ENCODE peak calls at places on chromosomes 13 and 19, in seven cellular contexts. One of them, this sample, is unnamed.

GRCh38 chr13:40445557-40445990 is 220.9 kb downstream of the FOXO1 start:
- DNase-seq in GM23248: no peak
- DNase-seq in PC-3: peak
- DNase-seq in hepatocyte: no peak
- DNase-seq in HCT116: no peak
- DNase-seq in neural progenitor cell: no peak
- DNase-seq in GM23338: peak
- DNase-seq in this sample: no peak

GRCh38 chr13:97566907-97567306 is 132.9 kb downstream of the RAP2A start:
- DNase-seq in GM23248: no peak
- DNase-seq in PC-3: no peak
- DNase-seq in hepatocyte: no peak
- DNase-seq in HCT116: no peak
- DNase-seq in neural progenitor cell: no peak
- DNase-seq in GM23338: no peak
- DNase-seq in this sample: no peak

GRCh38 chr13:97226013-97226412 is 3.9 kb downstream of the MBNL2 start:
- DNase-seq in GM23248: no peak
- DNase-seq in PC-3: no peak
- DNase-seq in hepatocyte: no peak
- DNase-seq in HCT116: no peak
- DNase-seq in neural progenitor cell: no peak
- DNase-seq in GM23338: no peak
- DNase-seq in this sample: peak

GRCh38 chr19:55303477-55303876 is 19.7 kb downstream of the BRSK1 start:
- DNase-seq in GM23248: no peak
- DNase-seq in PC-3: no peak
- DNase-seq in hepatocyte: no peak
- DNase-seq in HCT116: no peak
- DNase-seq in neural progenitor cell: no peak
- DNase-seq in GM23338: no peak
- DNase-seq in this sample: no peak

GRCh38 chr19:51179297-51179696 is 37.2 kb downstream of the SIGLEC7 start:
- DNase-seq in GM23248: no peak
- DNase-seq in PC-3: no peak
- DNase-seq in hepatocyte: no peak
- DNase-seq in HCT116: no peak
- DNase-seq in neural progenitor cell: no peak
- DNase-seq in GM23338: no peak
- DNase-seq in this sample: no peak

GRCh38 chr13:66809496-66809895 is 420.6 kb downstream of the PCDH9 start:
- DNase-seq in GM23248: no peak
- DNase-seq in PC-3: no peak
- DNase-seq in hepatocyte: no peak
- DNase-seq in HCT116: no peak
- DNase-seq in neural progenitor cell: no peak
- DNase-seq in GM23338: no peak
- DNase-seq in this sample: no peak

GRCh38 chr13:48586591-48587103 is 53.8 kb upstream of the RCBTB2 start:
- DNase-seq in GM23248: peak
- DNase-seq in PC-3: no peak
- DNase-seq in hepatocyte: no peak
- DNase-seq in HCT116: no peak
- DNase-seq in neural progenitor cell: no peak
- DNase-seq in GM23338: no peak
- DNase-seq in this sample: no peak

GRCh38 chr19:49064768-49065611 is at the start of gene NTF4:
- DNase-seq in GM23248: peak
- DNase-seq in PC-3: peak
- DNase-seq in hepatocyte: peak
- DNase-seq in HCT116: no peak
- DNase-seq in neural progenitor cell: peak
- DNase-seq in GM23338: peak
- DNase-seq in this sample: no peak

GRCh38 chr13:20221772-20222171 is 10.3 kb downstream of the GJB6 start:
- DNase-seq in GM23248: peak
- DNase-seq in PC-3: no peak
- DNase-seq in hepatocyte: no peak
- DNase-seq in HCT116: no peak
- DNase-seq in neural progenitor cell: no peak
- DNase-seq in GM23338: no peak
- DNase-seq in this sample: no peak

GRCh38 chr19:44807652-44808462 is 1.0 kb upstream of the BCAM start:
- DNase-seq in GM23248: peak
- DNase-seq in PC-3: peak
- DNase-seq in hepatocyte: peak
- DNase-seq in HCT116: peak
- DNase-seq in neural progenitor cell: peak
- DNase-seq in GM23338: peak
- DNase-seq in this sample: no peak

GRCh38 chr19:13865578-13866462 is 11.1 kb upstream of the NANOS3 start:
- DNase-seq in GM23248: peak
- DNase-seq in PC-3: no peak
- DNase-seq in hepatocyte: no peak
- DNase-seq in HCT116: no peak
- DNase-seq in neural progenitor cell: peak
- DNase-seq in GM23338: no peak
- DNase-seq in this sample: no peak

GRCh38 chr19:49347191-49347590 is 12.0 kb downstream of the CD37 start:
- DNase-seq in GM23248: no peak
- DNase-seq in PC-3: no peak
- DNase-seq in hepatocyte: no peak
- DNase-seq in HCT116: no peak
- DNase-seq in neural progenitor cell: no peak
- DNase-seq in GM23338: no peak
- DNase-seq in this sample: no peak

GRCh38 chr19:37855098-37855497 is 51.3 kb downstream of the WDR87 start:
- DNase-seq in GM23248: peak
- DNase-seq in PC-3: no peak
- DNase-seq in hepatocyte: no peak
- DNase-seq in HCT116: no peak
- DNase-seq in neural progenitor cell: no peak
- DNase-seq in GM23338: peak
- DNase-seq in this sample: no peak

GRCh38 chr19:49840736-49841249 is 10.2 kb upstream of the PTOV1 start:
- DNase-seq in GM23248: no peak
- DNase-seq in PC-3: no peak
- DNase-seq in hepatocyte: no peak
- DNase-seq in HCT116: no peak
- DNase-seq in neural progenitor cell: no peak
- DNase-seq in GM23338: peak
- DNase-seq in this sample: no peak

GRCh38 chr19:46927106-46927505 is 66.3 kb downstream of the ARHGAP35 start:
- DNase-seq in GM23248: no peak
- DNase-seq in PC-3: no peak
- DNase-seq in hepatocyte: no peak
- DNase-seq in HCT116: no peak
- DNase-seq in neural progenitor cell: no peak
- DNase-seq in GM23338: no peak
- DNase-seq in this sample: no peak

GRCh38 chr13:106063591-106064308 is 471.7 kb downstream of the EFNB2 start:
- DNase-seq in GM23248: peak
- DNase-seq in PC-3: peak
- DNase-seq in hepatocyte: no peak
- DNase-seq in HCT116: no peak
- DNase-seq in neural progenitor cell: no peak
- DNase-seq in GM23338: no peak
- DNase-seq in this sample: no peak

GRCh38 chr13:103799028-103799427 is 732.8 kb upstream of the SLC10A2 start:
- DNase-seq in GM23248: no peak
- DNase-seq in PC-3: peak
- DNase-seq in hepatocyte: no peak
- DNase-seq in HCT116: no peak
- DNase-seq in neural progenitor cell: no peak
- DNase-seq in GM23338: no peak
- DNase-seq in this sample: no peak
- H2AFZ ChIP-seq in GM23248: no peak
- H2AFZ ChIP-seq in PC-3: no peak
- H2AFZ ChIP-seq in hepatocyte: no peak
- H2AFZ ChIP-seq in HCT116: no peak
- H2AFZ ChIP-seq in neural progenitor cell: no peak
- H2AFZ ChIP-seq in GM23338: no peak
- H2AFZ ChIP-seq in this sample: no peak

GRCh38 chr13:35994131-35994966 is 136.8 kb downstream of the DCLK1 start:
- DNase-seq in GM23248: peak
- DNase-seq in PC-3: peak
- DNase-seq in hepatocyte: peak
- DNase-seq in HCT116: no peak
- DNase-seq in neural progenitor cell: no peak
- DNase-seq in GM23338: no peak
- DNase-seq in this sample: no peak
- TF ChIP-seq EZH2phosphoT487 in GM23248: peak
- TF ChIP-seq EZH2phosphoT487 in PC-3: no peak
- TF ChIP-seq EZH2phosphoT487 in hepatocyte: no peak
- TF ChIP-seq EZH2phosphoT487 in HCT116: no peak
- TF ChIP-seq EZH2phosphoT487 in neural progenitor cell: no peak
- TF ChIP-seq EZH2phosphoT487 in GM23338: no peak
- TF ChIP-seq EZH2phosphoT487 in this sample: no peak

DNA sequence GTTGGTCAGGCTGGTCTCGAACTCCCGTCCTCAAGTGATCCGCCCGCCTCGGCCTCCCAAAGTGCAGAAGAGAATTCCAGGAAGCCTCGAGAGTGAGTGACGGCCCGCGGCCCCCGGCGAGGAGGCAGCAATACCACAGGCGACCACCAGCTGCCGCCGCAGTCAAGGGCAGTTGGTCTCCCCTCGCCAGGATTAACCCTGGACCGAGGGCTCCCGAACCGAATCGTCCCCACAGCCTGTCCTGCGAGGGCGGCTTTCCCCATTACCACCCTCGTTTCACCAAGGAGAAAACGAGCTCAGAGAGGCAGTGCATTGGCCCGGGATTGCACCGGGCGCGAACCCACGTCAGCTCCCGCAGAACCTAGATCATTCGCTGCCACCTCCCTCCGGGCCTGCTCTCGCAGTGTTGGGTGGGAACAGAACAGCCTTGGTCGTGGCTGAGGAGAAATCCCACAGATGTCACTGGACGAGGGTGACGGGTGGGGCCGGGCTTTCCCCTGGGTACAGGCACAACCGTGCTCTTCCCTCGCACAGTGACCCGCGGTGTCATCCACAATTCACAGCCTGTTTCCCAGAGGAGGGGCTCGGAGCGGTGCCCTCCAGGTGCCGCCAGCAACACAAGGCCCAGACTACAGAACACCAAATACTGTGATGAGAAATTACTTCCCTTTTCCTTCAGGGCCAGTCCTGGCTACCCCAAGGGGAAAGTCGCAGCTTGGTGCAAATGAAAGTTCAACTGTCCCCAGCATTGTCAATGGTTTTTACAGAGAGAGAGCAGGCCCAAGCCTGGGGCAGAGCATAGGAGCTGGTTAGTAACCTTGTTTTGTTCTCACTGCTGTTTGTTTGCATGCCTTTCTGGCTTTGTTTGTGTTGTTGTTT is 24.8 kb downstream of the C2CD4C start:
- DNase-seq in GM23248: peak
- DNase-seq in PC-3: no peak
- DNase-seq in hepatocyte: peak
- DNase-seq in HCT116: no peak
- DNase-seq in neural progenitor cell: peak
- DNase-seq in GM23338: peak
- DNase-seq in this sample: no peak
- TF ChIP-seq EZH2 in GM23248: no peak
- TF ChIP-seq EZH2 in PC-3: no peak
- TF ChIP-seq EZH2 in hepatocyte: no peak
- TF ChIP-seq EZH2 in HCT116: no peak
- TF ChIP-seq EZH2 in neural progenitor cell: no peak
- TF ChIP-seq EZH2 in GM23338: no peak
- TF ChIP-seq EZH2 in this sample: peak

DNA sequence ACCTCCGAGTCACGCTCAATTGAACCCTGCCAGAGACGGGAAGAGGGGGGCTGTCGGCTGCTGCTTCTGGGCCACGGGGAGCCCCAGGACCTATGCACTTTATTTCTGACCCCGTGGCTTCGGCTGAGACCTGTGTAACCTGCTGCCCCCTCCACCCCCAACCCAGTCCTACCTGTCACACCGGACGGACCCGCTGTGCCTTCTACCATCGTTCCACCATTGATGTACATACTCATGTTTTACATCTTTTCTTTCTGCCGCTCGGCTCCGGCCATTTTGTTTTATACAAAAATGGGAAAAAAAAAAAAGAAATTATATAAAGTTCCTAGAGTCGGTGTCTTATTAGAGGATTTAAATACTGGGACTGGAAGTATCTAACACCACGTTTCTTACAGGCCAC is 11.7 kb downstream of the TRIP10 start:
- DNase-seq in GM23248: no peak
- DNase-seq in PC-3: no peak
- DNase-seq in hepatocyte: no peak
- DNase-seq in HCT116: no peak
- DNase-seq in neural progenitor cell: no peak
- DNase-seq in GM23338: no peak
- DNase-seq in this sample: no peak
- H2AFZ ChIP-seq in GM23248: no peak
- H2AFZ ChIP-seq in PC-3: no peak
- H2AFZ ChIP-seq in hepatocyte: no peak
- H2AFZ ChIP-seq in HCT116: no peak
- H2AFZ ChIP-seq in neural progenitor cell: no peak
- H2AFZ ChIP-seq in GM23338: no peak
- H2AFZ ChIP-seq in this sample: no peak

GRCh38 chr13:80000679-80001509 is 340.0 kb downstream of the SPRY2 start:
- DNase-seq in GM23248: no peak
- DNase-seq in PC-3: no peak
- DNase-seq in hepatocyte: no peak
- DNase-seq in HCT116: no peak
- DNase-seq in neural progenitor cell: no peak
- DNase-seq in GM23338: no peak
- DNase-seq in this sample: no peak
- TF ChIP-seq EZH2phosphoT487 in GM23248: no peak
- TF ChIP-seq EZH2phosphoT487 in PC-3: no peak
- TF ChIP-seq EZH2phosphoT487 in hepatocyte: no peak
- TF ChIP-seq EZH2phosphoT487 in HCT116: no peak
- TF ChIP-seq EZH2phosphoT487 in neural progenitor cell: no peak
- TF ChIP-seq EZH2phosphoT487 in GM23338: no peak
- TF ChIP-seq EZH2phosphoT487 in this sample: no peak

This sample was measured in MM.1S.